ENCODE peak calls at places on chromosomes 11 and 22, in seven cellular contexts. R is lower lobe of right lung, Q is GM23338, Y is keratinocyte, E is IMR-90, F is H9, T is heart left ventricle. U is an unnamed sample. For H3K4me1, the result is how much of the 10 kb centered on the place peaks cover.

GRCh38 chr11:66907751-66908173 is 50.4 kb downstream of the PC start:
- DNase-seq in Y (no peak), R (no peak), T (no peak), Q (no peak), F (no peak), E (no peak), U (no peak)

GRCh38 chr11:3155216-3155615 is 9.9 kb downstream of the OSBPL5 start:
- DNase-seq in Y (no peak), F (no peak), Q (no peak), T (no peak), E (no peak), R (peak), U (no peak)

GRCh38 chr11:67627788-67628624 is 1.7 kb downstream of the NUDT8 start:
- DNase-seq in Y (no peak), Q (no peak), R (peak), E (no peak), T (no peak), F (peak), U (no peak)

GRCh38 chr11:119373917-119374631 is 7.4 kb downstream of the USP2 start:
- DNase-seq in R (no peak), T (peak), F (peak), E (peak), Q (peak), Y (no peak), U (peak)

GRCh38 chr22:21734540-21735197 is 925 bp downstream of the YPEL1 start:
- DNase-seq in F (no peak), E (no peak), T (no peak), Y (no peak), Q (no peak), R (no peak), U (peak)

GRCh38 chr11:93225642-93226041 is 27.9 kb upstream of the SLC36A4 start:
- DNase-seq in T (no peak), F (no peak), Y (no peak), R (no peak), E (peak), Q (peak), U (no peak)

GRCh38 chr11:44315947-44316387 is 6.0 kb upstream of the ALX4 start:
- DNase-seq in E (peak), F (no peak), R (no peak), Q (peak), T (no peak), Y (no peak), U (peak)

GRCh38 chr11:37504066-37504611 is 906.1 kb upstream of the RAG2 start:
- DNase-seq in Y (peak), Q (peak), R (no peak), E (peak), F (no peak), T (no peak), U (peak)

DNA sequence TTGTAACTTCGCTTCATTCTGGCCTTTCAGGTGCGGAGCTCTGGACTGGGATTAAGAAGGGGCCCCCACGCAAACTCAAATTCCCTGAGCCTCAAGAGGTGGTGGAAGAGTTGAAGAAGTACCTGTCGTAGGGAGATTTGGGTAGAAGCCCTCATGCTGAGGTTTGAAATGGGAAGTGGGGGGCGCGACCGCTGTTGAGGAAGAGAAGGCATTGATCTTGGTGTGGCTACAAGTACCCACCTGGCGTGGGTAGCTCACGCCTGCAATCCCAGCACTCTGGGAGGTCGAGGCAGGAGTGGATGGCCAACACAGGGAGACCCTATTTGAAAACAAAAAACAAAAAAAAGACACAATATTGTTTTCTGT is 779 bp downstream of the SELENOH start:
- DNase-seq in Q (no peak), E (no peak), F (no peak), Y (no peak), R (peak), T (no peak), U (no peak)
- H3K4me1 ChIP-seq in Q (under half), E (under half), F (under half), Y (under half), R (under half), T (under half), U (under half)

GRCh38 chr22:28951969-28952521 is 68.7 kb downstream of the ZNRF3 start:
- DNase-seq in F (no peak), E (peak), T (peak), R (no peak), Q (peak), Y (no peak), U (peak)

GRCh38 chr22:28953399-28953798 is 70.0 kb downstream of the ZNRF3 start:
- DNase-seq in E (no peak), Y (no peak), F (no peak), R (no peak), Q (no peak), T (no peak), U (no peak)

GRCh38 chr22:28955817-28956216 is 72.4 kb downstream of the ZNRF3 start:
- DNase-seq in F (no peak), Q (no peak), T (no peak), R (no peak), Y (no peak), E (no peak), U (no peak)

GRCh38 chr22:28952857-28953256 is 69.5 kb downstream of the ZNRF3 start:
- DNase-seq in R (peak), T (no peak), Y (no peak), F (no peak), Q (no peak), E (peak), U (no peak)

DNA sequence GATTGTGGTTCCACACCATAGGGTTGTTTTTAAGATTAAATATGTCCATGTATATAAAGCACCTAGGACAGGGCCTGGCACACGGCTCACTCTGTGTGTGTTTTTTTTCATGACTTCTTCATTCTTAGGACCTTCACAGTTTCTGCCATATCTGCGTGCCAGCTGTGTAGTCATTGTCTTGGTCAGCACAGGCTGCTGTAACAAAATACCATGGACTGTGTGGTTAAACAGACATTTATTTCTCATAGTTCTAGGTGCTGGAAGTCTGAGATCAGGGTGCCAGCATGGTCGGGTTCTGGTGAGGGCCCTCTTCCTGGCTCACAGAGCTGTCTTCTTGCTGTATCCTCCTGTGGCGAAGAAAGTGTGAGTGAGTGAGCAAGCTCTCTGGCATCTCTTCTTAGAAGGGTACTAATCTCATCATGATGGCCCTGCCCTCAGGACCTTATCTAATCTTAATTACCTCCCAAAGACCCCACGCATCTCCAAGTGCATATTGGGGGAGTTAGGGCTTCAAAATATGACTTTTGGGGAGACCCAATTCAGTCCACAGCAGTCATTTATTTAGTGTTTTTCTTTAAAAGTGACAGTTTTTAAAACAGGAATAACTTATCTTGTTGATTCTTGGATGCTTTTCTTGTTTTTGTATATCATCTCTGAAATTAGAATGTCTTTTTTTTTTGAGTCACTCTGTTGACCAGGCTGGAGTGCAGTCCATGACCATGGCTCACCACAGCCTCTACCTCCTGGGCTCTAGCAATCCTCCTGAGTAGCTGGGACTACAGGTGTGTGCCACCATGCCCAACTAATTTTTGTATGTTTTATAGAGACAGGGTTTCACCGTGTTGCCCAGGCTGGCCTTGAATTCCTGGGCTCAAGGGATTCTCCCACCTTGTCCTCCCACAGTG is 70.9 kb downstream of the ZNRF3 start:
- DNase-seq in Q (no peak), R (no peak), T (no peak), Y (no peak), E (no peak), F (no peak), U (no peak)
- H3K4me1 ChIP-seq in Q (under half), R (under half), T (under half), Y (under half), E (under half), F (under half), U (under half)

GRCh38 chr22:46654927-46655595 is 34.9 kb downstream of the GRAMD4 start:
- DNase-seq in T (no peak), Y (peak), E (no peak), F (no peak), R (no peak), Q (no peak), U (no peak)
- H3K4me1 ChIP-seq in T (half or more), Y (under half), E (under half), F (under half), R (under half), Q (under half), U (under half)

GRCh38 chr22:39095971-39096370 is 1.1 kb upstream of the APOBEC3H start:
- DNase-seq in F (no peak), R (no peak), Y (no peak), T (no peak), Q (no peak), E (no peak), U (no peak)

GRCh38 chr22:39097098-39098020 is at the start of gene APOBEC3H:
- DNase-seq in Q (no peak), R (peak), E (no peak), Y (peak), F (no peak), T (peak), U (no peak)

GRCh38 chr22:39098026-39098425 is 982 bp downstream of the APOBEC3H start:
- DNase-seq in Q (peak), Y (no peak), E (no peak), F (peak), R (no peak), T (no peak), U (peak)

GRCh38 chr22:39092111-39092867 is 4.8 kb upstream of the APOBEC3H start:
- DNase-seq in R (peak), E (no peak), T (no peak), Q (no peak), Y (no peak), F (no peak), U (no peak)

DNA sequence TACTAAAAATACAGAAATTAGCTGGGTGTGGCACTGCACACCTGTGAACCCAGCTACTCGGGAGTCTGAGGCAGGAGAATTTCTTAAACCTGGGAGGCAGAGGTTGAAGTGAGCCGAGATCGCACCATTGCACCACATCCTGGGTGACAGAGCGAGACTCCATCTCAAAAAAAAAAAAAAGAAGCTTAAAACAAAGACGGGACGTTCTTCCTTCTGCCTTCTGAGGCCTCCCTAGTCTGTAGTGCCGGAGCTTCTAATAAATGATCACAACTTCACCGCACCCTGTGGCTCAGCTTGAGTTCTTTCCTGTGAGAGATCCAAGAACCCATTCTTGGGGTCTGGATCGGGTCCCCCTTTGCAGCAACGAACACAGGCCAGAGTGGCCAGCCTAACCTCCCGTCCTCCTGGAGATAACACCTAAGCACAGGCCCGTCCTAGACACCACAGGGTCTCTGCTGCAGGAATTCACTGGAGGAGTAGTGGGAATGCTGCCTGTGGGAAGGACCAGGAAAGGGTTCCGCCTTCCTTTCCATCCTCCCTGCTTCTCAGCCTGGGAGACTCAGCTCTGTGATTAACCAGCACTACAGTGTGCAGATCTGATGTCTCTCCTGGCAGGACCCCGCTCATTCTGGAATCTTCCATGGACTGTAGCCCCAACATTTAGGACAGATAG is 2.2 kb upstream of the APOBEC3H start:
- DNase-seq in T (no peak), Q (no peak), F (no peak), E (no peak), R (no peak), Y (no peak), U (no peak)
- H3K4me1 ChIP-seq in T (under half), Q (under half), F (under half), E (under half), R (under half), Y (under half), U (under half)

GRCh38 chr22:31340360-31340759 is 5.8 kb downstream of the PATZ1 start:
- DNase-seq in E (no peak), Q (no peak), R (no peak), F (no peak), T (no peak), Y (no peak), U (no peak)
- H3K4me1 ChIP-seq in E (under half), Q (under half), R (half or more), F (under half), T (under half), Y (under half), U (half or more)

DNA sequence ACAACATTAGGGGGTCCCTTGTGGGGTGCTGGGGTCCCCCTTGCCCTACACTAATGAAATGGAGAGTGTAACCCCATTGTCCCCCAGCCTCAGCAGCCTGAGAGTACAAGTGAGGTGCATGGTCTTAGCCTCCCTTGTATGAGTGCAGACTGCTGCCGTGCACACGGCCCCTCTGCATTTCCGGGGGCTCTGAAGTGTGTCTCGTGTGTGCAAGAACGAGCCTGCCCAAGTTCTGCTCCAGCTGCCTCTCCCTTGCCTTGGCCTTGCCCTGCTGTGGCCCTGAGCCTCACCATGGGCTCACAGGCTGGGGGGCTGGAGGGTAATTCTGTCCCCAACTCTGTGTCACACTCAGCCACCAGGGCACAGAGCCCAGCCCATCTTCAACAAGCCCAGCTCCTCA is 5.2 kb upstream of the EHD1 start:
- DNase-seq in F (no peak), E (no peak), Q (no peak), Y (no peak), T (no peak), R (no peak), U (no peak)
- H3K4me1 ChIP-seq in F (under half), E (under half), Q (under half), Y (under half), T (under half), R (half or more), U (under half)

GRCh38 chr22:43884600-43885318 is 7.1 kb downstream of the PNPLA5 start:
- DNase-seq in R (peak), F (peak), E (peak), Q (peak), Y (no peak), T (peak), U (peak)
- H3K4me1 ChIP-seq in R (under half), F (under half), E (under half), Q (under half), Y (under half), T (under half), U (under half)